ENCODE peak calls at places on chromosomes 6 and 20, in four cellular contexts. P is RWPE2, V is NCI-H774, K is NCI-H345. M is an unnamed sample.

GRCh38 chr6:30974488-30975252 is 8.8 kb upstream of the MUC21 start:
- DNase-seq in P (no peak), V (no peak), K (no peak), M (no peak)

GRCh38 chr6:149889321-149889720 is 8.6 kb downstream of the RAET1E start:
- DNase-seq in P (no peak), V (no peak), K (peak), M (no peak)

GRCh38 chr6:32166411-32167061 is 2.1 kb downstream of the EGFL8 start:
- DNase-seq in P (no peak), V (no peak), K (no peak), M (no peak)

GRCh38 chr20:3820901-3821727 is 767 bp downstream of the AP5S1 start:
- DNase-seq in P (no peak), V (no peak), K (no peak), M (no peak)

GRCh38 chr6:155080876-155081845 is 86.0 kb downstream of the TIAM2 start:
- DNase-seq in P (no peak), V (no peak), K (no peak), M (no peak)

GRCh38 chr20:2610326-2610725 is 42.1 kb upstream of the NOP56 start:
- DNase-seq in P (no peak), V (no peak), K (no peak), M (no peak)

GRCh38 chr20:62732356-62732755 is 23.7 kb downstream of the NTSR1 start:
- DNase-seq in P (peak), V (no peak), K (no peak), M (no peak)

GRCh38 chr6:31144970-31145340 is 6.1 kb upstream of the PSORS1C2 start:
- DNase-seq in P (no peak), V (no peak), K (no peak), M (no peak)

GRCh38 chr6:11730645-11731044 is 48.0 kb downstream of the ADTRP start:
- DNase-seq in P (no peak), V (no peak), K (no peak), M (peak)

GRCh38 chr20:49985617-49986016 is 2.8 kb downstream of the SNAI1 start:
- DNase-seq in P (no peak), V (no peak), K (no peak), M (no peak)

GRCh38 chr20:22389836-22390542 is 194.4 kb downstream of the FOXA2 start:
- DNase-seq in P (peak), V (peak), K (peak), M (no peak)

GRCh38 chr6:113858067-113858604 is 991 bp downstream of the MARCKS start:
- DNase-seq in P (peak), V (peak), K (peak), M (peak)

GRCh38 chr6:70474751-70475150 is 61.4 kb downstream of the FAM135A start:
- DNase-seq in P (no peak), V (no peak), K (no peak), M (no peak)

GRCh38 chr20:21707267-21707666 is 1.8 kb downstream of the PAX1 start:
- DNase-seq in P (no peak), V (no peak), K (no peak), M (no peak)

GRCh38 chr6:47844881-47845280 is 63.0 kb downstream of the OPN5 start:
- DNase-seq in P (no peak), V (no peak), K (no peak), M (no peak)